ENCODE peak calls at places on chromosomes 11 and 22, in five cellular contexts. One of them, this sample, is unnamed.

GRCh38 chr22:29870574-29870973 is 12.4 kb upstream of the MTMR3 start:
- DNase-seq in stomach: no peak
- DNase-seq in fibroblast of the aortic adventitia: no peak
- DNase-seq in ovary: no peak
- DNase-seq in H1: no peak
- DNase-seq in this sample: no peak

GRCh38 chr11:33674035-33674814 is 26.4 kb downstream of the C11orf91 start:
- DNase-seq in fibroblast of the aortic adventitia: peak
- DNase-seq in ovary: no peak
- DNase-seq in stomach: no peak
- DNase-seq in H1: no peak
- DNase-seq in this sample: peak

GRCh38 chr22:35648066-35649025 is at the start of gene APOL6:
- DNase-seq in H1: peak
- DNase-seq in stomach: peak
- DNase-seq in ovary: peak
- DNase-seq in fibroblast of the aortic adventitia: peak
- DNase-seq in this sample: peak

GRCh38 chr11:120863359-120863758 is 160.5 kb upstream of the TBCEL start:
- DNase-seq in ovary: no peak
- DNase-seq in stomach: no peak
- DNase-seq in fibroblast of the aortic adventitia: peak
- DNase-seq in H1: no peak
- DNase-seq in this sample: peak

GRCh38 chr11:3122775-3123201 is 42.3 kb downstream of the OSBPL5 start:
- DNase-seq in ovary: peak
- DNase-seq in fibroblast of the aortic adventitia: no peak
- DNase-seq in stomach: no peak
- DNase-seq in H1: no peak
- DNase-seq in this sample: no peak

GRCh38 chr11:131910491-131911387 is 540.3 kb downstream of the NTM start:
- DNase-seq in stomach: no peak
- DNase-seq in H1: peak
- DNase-seq in ovary: no peak
- DNase-seq in fibroblast of the aortic adventitia: peak
- DNase-seq in this sample: peak

GRCh38 chr11:36818410-36818809 is 220.4 kb upstream of the RAG2 start:
- DNase-seq in H1: peak
- DNase-seq in stomach: no peak
- DNase-seq in fibroblast of the aortic adventitia: peak
- DNase-seq in ovary: no peak
- DNase-seq in this sample: peak

GRCh38 chr22:46432164-46433068 is 96.9 kb downstream of the TRMU start:
- DNase-seq in stomach: peak
- DNase-seq in H1: peak
- DNase-seq in fibroblast of the aortic adventitia: peak
- DNase-seq in ovary: no peak
- DNase-seq in this sample: no peak

GRCh38 chr11:20010106-20010860 is 150.0 kb downstream of the DBX1 start:
- DNase-seq in ovary: no peak
- DNase-seq in H1: no peak
- DNase-seq in stomach: no peak
- DNase-seq in fibroblast of the aortic adventitia: no peak
- DNase-seq in this sample: no peak

GRCh38 chr22:41600976-41601375 is 11.3 kb upstream of the PMM1 start:
- DNase-seq in fibroblast of the aortic adventitia: no peak
- DNase-seq in stomach: no peak
- DNase-seq in ovary: peak
- DNase-seq in H1: no peak
- DNase-seq in this sample: no peak

GRCh38 chr11:66971483-66971882 is 3.6 kb upstream of the C11orf86 start:
- DNase-seq in ovary: no peak
- DNase-seq in fibroblast of the aortic adventitia: peak
- DNase-seq in stomach: no peak
- DNase-seq in H1: no peak
- DNase-seq in this sample: no peak

GRCh38 chr22:17334983-17335382 is 34.3 kb upstream of the CECR2 start:
- DNase-seq in stomach: no peak
- DNase-seq in H1: no peak
- DNase-seq in fibroblast of the aortic adventitia: no peak
- DNase-seq in ovary: no peak
- DNase-seq in this sample: no peak

GRCh38 chr11:125423247-125423849 is 72.7 kb downstream of the FEZ1 start:
- DNase-seq in fibroblast of the aortic adventitia: no peak
- DNase-seq in stomach: no peak
- DNase-seq in ovary: no peak
- DNase-seq in H1: no peak
- DNase-seq in this sample: no peak

GRCh38 chr11:100932474-100933100 is 197.0 kb downstream of the PGR start:
- DNase-seq in fibroblast of the aortic adventitia: peak
- DNase-seq in ovary: no peak
- DNase-seq in stomach: no peak
- DNase-seq in H1: no peak
- DNase-seq in this sample: peak

GRCh38 chr22:45529966-45530575 is 27.4 kb downstream of the FBLN1 start:
- DNase-seq in ovary: no peak
- DNase-seq in stomach: no peak
- DNase-seq in fibroblast of the aortic adventitia: peak
- DNase-seq in H1: no peak
- DNase-seq in this sample: peak

GRCh38 chr11:118797510-118797909 is 6.5 kb upstream of the DDX6 start:
- DNase-seq in fibroblast of the aortic adventitia: no peak
- DNase-seq in stomach: no peak
- DNase-seq in H1: no peak
- DNase-seq in ovary: no peak
- DNase-seq in this sample: no peak
- TF ChIP-seq CTCF in fibroblast of the aortic adventitia: no peak
- TF ChIP-seq CTCF in stomach: no peak
- TF ChIP-seq CTCF in H1: no peak
- TF ChIP-seq CTCF in ovary: no peak
- TF ChIP-seq CTCF in this sample: no peak

DNA sequence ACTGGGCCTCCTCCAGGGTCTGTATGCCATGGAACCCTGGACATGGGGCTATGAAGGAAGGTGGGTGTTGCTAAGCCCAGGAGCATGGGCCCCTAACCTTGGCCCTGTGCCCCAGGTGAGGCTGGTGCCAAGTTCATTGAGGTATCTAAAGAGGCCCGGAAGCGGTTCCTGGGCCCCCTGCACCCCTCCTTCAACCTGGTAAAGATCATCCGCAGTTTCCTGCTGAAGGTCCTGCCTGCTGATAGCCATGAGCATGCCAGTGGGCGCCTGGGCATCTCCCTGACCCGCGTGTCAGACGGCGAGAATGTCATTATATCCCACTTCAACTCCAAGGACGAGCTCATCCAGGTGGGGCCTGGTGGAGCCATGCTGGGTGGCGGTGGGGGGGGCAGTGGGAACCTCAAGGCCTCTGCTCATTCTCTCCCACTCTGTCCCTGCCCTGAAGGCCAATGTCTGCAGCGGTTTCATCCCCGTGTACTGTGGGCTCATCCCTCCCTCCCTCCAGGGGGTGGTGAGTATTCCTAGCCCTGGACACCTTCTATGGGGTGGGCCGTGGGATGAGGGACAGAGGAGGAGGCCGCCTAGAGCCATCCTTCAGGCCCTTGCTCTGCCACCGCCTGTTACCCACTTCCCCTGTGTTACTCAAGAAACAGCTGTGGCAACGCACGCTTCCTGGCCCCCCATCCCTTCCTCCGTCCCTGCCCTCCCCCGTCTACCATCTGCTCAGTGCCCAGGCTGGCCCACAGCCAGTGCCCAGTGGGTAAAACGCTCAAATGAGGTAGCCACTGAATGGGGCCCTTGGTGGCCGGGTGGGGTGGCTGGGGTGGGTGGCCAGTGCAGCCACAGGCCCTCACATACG is 3.0 kb downstream of the PNPLA2 start:
- DNase-seq in H1: no peak
- DNase-seq in ovary: peak
- DNase-seq in fibroblast of the aortic adventitia: no peak
- DNase-seq in stomach: no peak
- DNase-seq in this sample: no peak
- H3K4me3 ChIP-seq in H1: no peak
- H3K4me3 ChIP-seq in ovary: no peak
- H3K4me3 ChIP-seq in fibroblast of the aortic adventitia: peak
- H3K4me3 ChIP-seq in stomach: peak
- H3K4me3 ChIP-seq in this sample: peak

GRCh38 chr11:130449996-130450419 is 1.6 kb downstream of the ADAMTS15 start:
- DNase-seq in stomach: peak
- DNase-seq in H1: peak
- DNase-seq in fibroblast of the aortic adventitia: peak
- DNase-seq in ovary: peak
- DNase-seq in this sample: peak

GRCh38 chr11:130451261-130452019 is 3.0 kb downstream of the ADAMTS15 start:
- DNase-seq in stomach: peak
- DNase-seq in fibroblast of the aortic adventitia: peak
- DNase-seq in H1: no peak
- DNase-seq in ovary: no peak
- DNase-seq in this sample: peak

GRCh38 chr11:130448039-130448415 is 418 bp upstream of the ADAMTS15 start:
- DNase-seq in ovary: no peak
- DNase-seq in fibroblast of the aortic adventitia: no peak
- DNase-seq in H1: no peak
- DNase-seq in stomach: no peak
- DNase-seq in this sample: no peak

GRCh38 chr11:130449246-130449990 is 973 bp downstream of the ADAMTS15 start:
- DNase-seq in fibroblast of the aortic adventitia: peak
- DNase-seq in stomach: no peak
- DNase-seq in ovary: peak
- DNase-seq in H1: peak
- DNase-seq in this sample: peak

DNA sequence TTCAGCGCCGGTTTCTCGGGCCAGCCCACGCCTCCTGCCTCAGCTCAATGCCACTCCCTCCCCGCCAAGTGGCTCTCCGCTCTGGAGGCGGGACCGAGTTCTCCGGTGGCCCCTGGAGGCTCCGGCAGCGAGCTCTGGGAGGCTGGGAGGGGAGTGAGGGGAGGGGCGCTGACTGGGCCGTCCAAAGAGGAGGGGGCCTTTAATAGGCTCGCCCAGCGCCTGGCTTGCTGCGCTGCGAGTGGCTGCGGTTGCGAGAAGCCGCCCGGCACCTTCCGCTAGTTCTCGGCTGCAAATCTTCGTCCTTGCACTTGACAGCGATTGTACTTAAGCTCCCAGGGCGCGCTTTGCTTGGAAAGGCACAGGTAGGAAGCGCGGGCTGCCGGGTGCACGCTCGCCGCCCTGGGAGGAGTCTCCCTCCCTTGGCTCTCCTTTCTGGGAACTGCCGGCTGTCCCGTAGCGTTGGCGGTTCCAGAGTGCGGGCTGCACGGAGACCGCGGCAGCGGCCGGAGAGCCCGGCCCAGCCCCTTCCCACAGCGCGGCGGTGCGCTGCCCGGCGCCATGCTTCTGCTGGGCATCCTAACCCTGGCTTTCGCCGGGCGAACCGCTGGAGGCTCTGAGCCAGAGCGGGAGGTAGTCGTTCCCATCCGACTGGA is at the start of gene ADAMTS15:
- DNase-seq in fibroblast of the aortic adventitia: peak
- DNase-seq in H1: peak
- DNase-seq in ovary: peak
- DNase-seq in stomach: peak
- DNase-seq in this sample: peak
- TF ChIP-seq CTCF in fibroblast of the aortic adventitia: no peak
- TF ChIP-seq CTCF in H1: no peak
- TF ChIP-seq CTCF in ovary: no peak
- TF ChIP-seq CTCF in stomach: no peak
- TF ChIP-seq CTCF in this sample: no peak

GRCh38 chr11:64765291-64765803 is 5.6 kb upstream of the PYGM start:
- DNase-seq in fibroblast of the aortic adventitia: no peak
- DNase-seq in stomach: no peak
- DNase-seq in H1: no peak
- DNase-seq in ovary: no peak
- DNase-seq in this sample: no peak

GRCh38 chr11:64763804-64764611 is 4.2 kb upstream of the PYGM start:
- DNase-seq in stomach: peak
- DNase-seq in H1: no peak
- DNase-seq in fibroblast of the aortic adventitia: no peak
- DNase-seq in ovary: no peak
- DNase-seq in this sample: no peak

GRCh38 chr11:64765841-64766682 is 6.3 kb upstream of the PYGM start:
- DNase-seq in stomach: no peak
- DNase-seq in fibroblast of the aortic adventitia: no peak
- DNase-seq in H1: no peak
- DNase-seq in ovary: no peak
- DNase-seq in this sample: no peak

GRCh38 chr11:64762916-64763803 is 3.4 kb upstream of the PYGM start:
- DNase-seq in H1: peak
- DNase-seq in ovary: no peak
- DNase-seq in stomach: peak
- DNase-seq in fibroblast of the aortic adventitia: peak
- DNase-seq in this sample: peak

DNA sequence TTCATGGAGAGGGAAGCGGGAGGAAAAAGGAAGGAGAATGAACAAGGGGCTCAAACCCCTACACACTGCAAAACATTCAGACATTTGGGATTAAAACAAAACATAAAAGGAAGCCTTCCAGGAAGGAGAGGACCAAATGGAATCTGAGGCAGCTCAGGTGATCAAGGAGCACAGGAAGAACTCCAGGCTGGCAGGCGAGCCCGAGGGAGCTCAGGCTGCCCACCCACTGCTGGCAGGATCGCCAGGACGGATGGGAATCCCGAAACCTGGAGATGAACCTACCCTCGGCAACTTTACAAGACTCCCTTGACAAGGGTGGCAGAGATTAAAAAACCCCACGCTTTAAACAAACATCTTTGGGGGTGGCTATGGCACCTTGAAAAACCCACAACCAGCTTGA is 5.0 kb upstream of the PYGM start:
- DNase-seq in H1: no peak
- DNase-seq in stomach: no peak
- DNase-seq in fibroblast of the aortic adventitia: no peak
- DNase-seq in ovary: no peak
- DNase-seq in this sample: no peak
- H3K4me3 ChIP-seq in H1: no peak
- H3K4me3 ChIP-seq in stomach: no peak
- H3K4me3 ChIP-seq in fibroblast of the aortic adventitia: no peak
- H3K4me3 ChIP-seq in ovary: no peak
- H3K4me3 ChIP-seq in this sample: no peak

GRCh38 chr22:24191381-24191841 is 10.1 kb downstream of the SUSD2 start:
- DNase-seq in H1: peak
- DNase-seq in ovary: no peak
- DNase-seq in fibroblast of the aortic adventitia: no peak
- DNase-seq in stomach: no peak
- DNase-seq in this sample: no peak
- TF ChIP-seq CTCF in H1: peak
- TF ChIP-seq CTCF in ovary: no peak
- TF ChIP-seq CTCF in fibroblast of the aortic adventitia: peak
- TF ChIP-seq CTCF in stomach: no peak
- TF ChIP-seq CTCF in this sample: no peak

DNA sequence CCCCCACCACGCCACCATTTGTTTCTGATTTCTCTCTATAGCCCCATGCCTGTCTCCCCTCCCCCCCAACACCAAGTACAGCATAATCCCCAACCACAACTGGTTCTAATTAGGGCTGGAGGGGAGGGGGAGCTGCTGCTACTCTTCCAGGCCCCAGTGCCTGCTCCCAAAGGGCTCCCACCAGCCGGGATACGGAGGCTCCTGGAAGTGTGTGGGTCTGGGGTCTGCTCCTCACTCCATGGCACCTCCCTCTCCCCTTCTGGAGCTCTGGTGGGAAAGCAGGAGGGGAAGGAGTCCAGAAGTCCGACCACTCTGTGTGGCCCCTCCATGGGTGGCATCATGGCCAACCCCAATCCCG is 18.0 kb downstream of the BCL9L start:
- DNase-seq in stomach: no peak
- DNase-seq in ovary: no peak
- DNase-seq in fibroblast of the aortic adventitia: no peak
- DNase-seq in H1: no peak
- DNase-seq in this sample: peak
- H3K4me3 ChIP-seq in stomach: no peak
- H3K4me3 ChIP-seq in ovary: no peak
- H3K4me3 ChIP-seq in fibroblast of the aortic adventitia: no peak
- H3K4me3 ChIP-seq in H1: no peak
- H3K4me3 ChIP-seq in this sample: no peak

GRCh38 chr11:127074151-127074761 is 73.7 kb upstream of the KIRREL3 start:
- DNase-seq in fibroblast of the aortic adventitia: peak
- DNase-seq in ovary: no peak
- DNase-seq in stomach: no peak
- DNase-seq in H1: no peak
- DNase-seq in this sample: peak
- TF ChIP-seq CTCF in fibroblast of the aortic adventitia: no peak
- TF ChIP-seq CTCF in ovary: no peak
- TF ChIP-seq CTCF in stomach: no peak
- TF ChIP-seq CTCF in H1: peak
- TF ChIP-seq CTCF in this sample: peak

This sample was measured in foreskin fibroblast.